ENCODE peak calls at places on chromosomes 7 and 10, in eight cellular contexts. H is cardiac muscle cell; N is body of pancreas; B is left ventricle myocardium inferior; O is CD8-positive, alpha-beta memory T cell; D is DND-41; L is small intestine; Z is neural progenitor cell. P is an unnamed sample.

GRCh38 chr10:35216303-35216905 is 89.8 kb downstream of the CREM start:
- DNase-seq in H (peak; percentile 48), N (peak; percentile 68), B (peak; percentile 25), O (no peak), D (no peak), L (peak; percentile 64), Z (no peak), P (peak; percentile 36)

GRCh38 chr7:13110107-13110506 is 422.7 kb downstream of the ARL4A start:
- DNase-seq in H (no peak), N (no peak), B (no peak), O (no peak), D (no peak), L (no peak), Z (no peak), P (no peak)

GRCh38 chr7:155198901-155199845 is 98.5 kb upstream of the INSIG1 start:
- DNase-seq in H (peak; percentile 44), N (no peak), B (no peak), O (no peak), D (no peak), L (no peak), Z (no peak), P (peak; percentile 19)

GRCh38 chr7:27168265-27168947 is 3.1 kb upstream of the HOXA9 start:
- DNase-seq in H (no peak), N (no peak), B (peak; percentile 7), O (no peak), D (no peak), L (no peak), Z (peak; percentile 59), P (no peak)

GRCh38 chr10:59181668-59182067 is 5.2 kb downstream of the PHYHIPL start:
- DNase-seq in H (peak; percentile 78), N (peak; percentile 70), B (no peak), O (no peak), D (no peak), L (peak; percentile 82), Z (peak; percentile 69), P (peak; percentile 77)

GRCh38 chr7:139321071-139321745 is 19.9 kb upstream of the FMC1 start:
- DNase-seq in H (peak; percentile 46), N (no peak), B (no peak), O (no peak), D (no peak), L (peak; percentile 22), Z (peak; percentile 30), P (no peak)

GRCh38 chr7:23001610-23002009 is 12.3 kb downstream of the HYCC1 start:
- DNase-seq in H (no peak), N (no peak), B (no peak), O (no peak), D (no peak), L (no peak), Z (no peak), P (no peak)

GRCh38 chr7:42237891-42238531 is 1.0 kb upstream of the GLI3 start:
- DNase-seq in H (peak; percentile 85), N (peak; percentile 21), B (peak; percentile 75), O (no peak), D (peak; percentile 89), L (no peak), Z (peak; percentile 88), P (peak; percentile 76)

GRCh38 chr10:103666109-103666508 is 172.6 kb downstream of the NEURL1 start:
- DNase-seq in H (peak; percentile 60), N (peak; percentile 31), B (no peak), O (no peak), D (peak; percentile 21), L (no peak), Z (no peak), P (peak; percentile 20)

GRCh38 chr7:94301024-94301588 is 93.6 kb upstream of the COL1A2 start:
- DNase-seq in H (peak; percentile 97), N (peak; percentile 79), B (peak; percentile 73), O (no peak), D (no peak), L (peak; percentile 67), Z (peak; percentile 80), P (peak; percentile 97)

GRCh38 chr7:57646219-57646900 is 196.4 kb downstream of the ZNF716 start:
- DNase-seq in H (no peak), N (no peak), B (no peak), O (no peak), D (no peak), L (no peak), Z (no peak), P (no peak)
- H3K9me3 ChIP-seq in H (no peaks in the 10 kb centered on the region), N (no peaks in the 10 kb centered on the region), B (peaks cover 15% of the 10 kb centered on the region), O (no peaks in the 10 kb centered on the region), D (peaks cover 31% of the 10 kb centered on the region), L (no peaks in the 10 kb centered on the region), Z (no peaks in the 10 kb centered on the region), P (no peaks in the 10 kb centered on the region)

GRCh38 chr10:133466683-133467275 is 13.0 kb downstream of the SCART1 start:
- DNase-seq in H (no peak), N (no peak), B (no peak), O (no peak), D (no peak), L (no peak), Z (no peak), P (no peak)

GRCh38 chr10:133464582-133465031 is 10.9 kb downstream of the SCART1 start:
- DNase-seq in H (no peak), N (no peak), B (peak; percentile 6), O (no peak), D (no peak), L (no peak), Z (no peak), P (no peak)

GRCh38 chr10:133465950-133466474 is 12.3 kb downstream of the SCART1 start:
- DNase-seq in H (no peak), N (no peak), B (no peak), O (no peak), D (no peak), L (no peak), Z (no peak), P (no peak)

GRCh38 chr10:133465191-133465949 is 11.6 kb downstream of the SCART1 start:
- DNase-seq in H (no peak), N (no peak), B (no peak), O (no peak), D (no peak), L (no peak), Z (no peak), P (no peak)

GRCh38 chr10:133467286-133467911 is 13.7 kb downstream of the SCART1 start:
- DNase-seq in H (no peak), N (no peak), B (no peak), O (no peak), D (no peak), L (no peak), Z (no peak), P (no peak)
- H3K9me3 ChIP-seq in H (no peaks in the 10 kb centered on the region), N (no peaks in the 10 kb centered on the region), B (no peaks in the 10 kb centered on the region), O (no peaks in the 10 kb centered on the region), D (no peaks in the 10 kb centered on the region), L (no peaks in the 10 kb centered on the region), Z (peaks cover 3% of the 10 kb centered on the region), P (no peaks in the 10 kb centered on the region)

GRCh38 chr7:2022021-2022409 is 210.7 kb downstream of the MAD1L1 start:
- DNase-seq in H (no peak), N (no peak), B (peak; percentile 7), O (no peak), D (no peak), L (no peak), Z (no peak), P (no peak)

GRCh38 chr7:2028733-2029132 is 204.0 kb downstream of the MAD1L1 start:
- DNase-seq in H (no peak), N (no peak), B (peak; percentile 1), O (no peak), D (no peak), L (no peak), Z (no peak), P (no peak)

GRCh38 chr7:2024227-2024918 is 208.4 kb downstream of the MAD1L1 start:
- DNase-seq in H (no peak), N (peak; percentile 39), B (peak; percentile 11), O (no peak), D (no peak), L (no peak), Z (no peak), P (peak; percentile 29)

GRCh38 chr7:2022737-2023250 is 210.0 kb downstream of the MAD1L1 start:
- DNase-seq in H (no peak), N (no peak), B (no peak), O (no peak), D (no peak), L (no peak), Z (no peak), P (no peak)

DNA sequence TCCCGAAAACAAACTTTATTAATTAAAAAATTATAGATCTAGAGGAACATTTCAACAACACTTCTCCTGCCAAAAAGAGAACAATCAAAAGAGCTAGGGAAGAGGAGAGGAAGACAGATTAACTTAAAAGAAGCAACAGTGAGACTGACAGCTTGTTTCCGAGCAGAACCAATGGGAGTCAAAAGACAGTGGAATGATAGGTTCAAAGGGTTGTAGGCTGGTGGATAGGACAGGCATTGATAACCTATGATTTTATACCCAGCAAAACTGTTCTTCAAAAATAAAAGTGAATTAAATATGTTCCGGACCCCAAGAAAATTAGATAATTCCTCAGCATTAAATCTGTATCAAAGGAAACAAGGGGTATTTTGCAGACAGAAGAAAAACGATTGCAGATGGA is 207.6 kb downstream of the MAD1L1 start:
- DNase-seq in H (no peak), N (no peak), B (no peak), O (no peak), D (no peak), L (no peak), Z (no peak), P (no peak)
- H3K9me3 ChIP-seq in H (no peaks in the 10 kb centered on the region), N (peaks cover 8% of the 10 kb centered on the region), B (peaks cover 47% of the 10 kb centered on the region), O (peaks cover 6% of the 10 kb centered on the region), D (peaks cover 30% of the 10 kb centered on the region), L (no peaks in the 10 kb centered on the region), Z (peaks cover 15% of the 10 kb centered on the region), P (no peaks in the 10 kb centered on the region)

DNA sequence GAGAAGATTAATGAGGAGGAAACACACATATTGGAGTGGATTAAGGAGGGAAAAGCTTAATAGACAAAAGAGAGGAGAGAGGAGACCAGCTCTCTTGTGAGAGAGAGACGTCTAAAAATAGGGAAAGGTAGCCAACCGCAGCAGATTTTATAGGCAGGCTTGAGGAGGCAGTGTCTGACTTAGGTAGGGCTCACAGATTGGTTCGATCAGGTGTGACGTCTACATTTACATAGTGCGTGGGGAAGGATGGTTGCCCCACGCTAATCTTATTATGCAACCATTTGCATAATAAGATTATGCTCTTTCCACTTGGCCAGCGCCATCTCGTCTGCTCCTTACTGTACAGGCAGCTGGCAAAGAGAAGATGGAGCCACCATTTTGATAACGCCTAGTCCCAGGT is 122.0 kb downstream of the MARCHF5 start:
- DNase-seq in H (no peak), N (no peak), B (no peak), O (no peak), D (no peak), L (no peak), Z (no peak), P (no peak)
- H3K9me3 ChIP-seq in H (no peaks in the 10 kb centered on the region), N (no peaks in the 10 kb centered on the region), B (peaks cover 10% of the 10 kb centered on the region), O (no peaks in the 10 kb centered on the region), D (no peaks in the 10 kb centered on the region), L (no peaks in the 10 kb centered on the region), Z (no peaks in the 10 kb centered on the region), P (no peaks in the 10 kb centered on the region)

DNA sequence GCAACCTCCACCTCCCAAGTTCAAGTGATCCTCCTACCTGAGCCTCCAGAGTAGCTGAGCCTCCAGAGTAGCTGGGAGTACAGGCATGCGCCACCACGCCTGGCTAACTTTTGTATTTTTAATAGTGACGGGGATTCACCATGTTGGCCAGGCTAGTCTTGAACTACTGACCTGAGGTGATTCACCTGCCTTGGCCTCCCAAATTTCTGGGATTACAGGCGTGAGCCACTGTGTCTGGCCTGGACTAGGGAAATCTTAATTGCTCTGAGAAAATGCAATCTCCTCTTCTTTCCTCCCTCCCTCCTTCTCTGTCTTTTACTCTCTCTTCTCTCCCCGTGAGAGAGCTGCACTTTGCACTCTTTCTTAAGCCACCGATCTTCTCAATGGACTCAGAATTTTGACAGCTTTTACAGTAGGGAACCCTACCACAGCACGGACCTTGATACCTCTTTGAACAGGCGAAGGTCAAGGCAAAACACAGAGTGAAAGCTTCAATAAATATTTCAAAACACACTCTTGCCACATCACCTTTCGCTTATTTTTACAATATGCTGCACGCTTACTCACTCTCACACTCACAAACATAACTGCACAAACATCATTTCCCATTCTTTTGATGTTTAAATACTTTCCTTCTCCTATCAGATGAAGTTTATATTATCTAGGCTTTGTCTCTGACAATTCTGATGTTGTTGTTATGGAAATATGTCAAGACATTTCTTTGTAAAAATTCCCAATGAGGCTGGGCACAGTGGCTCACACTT is 173.4 kb upstream of the NRP1 start:
- DNase-seq in H (no peak), N (no peak), B (no peak), O (no peak), D (no peak), L (peak; percentile 63), Z (no peak), P (peak; percentile 47)
- H3K9me3 ChIP-seq in H (no peaks in the 10 kb centered on the region), N (no peaks in the 10 kb centered on the region), B (no peaks in the 10 kb centered on the region), O (no peaks in the 10 kb centered on the region), D (no peaks in the 10 kb centered on the region), L (no peaks in the 10 kb centered on the region), Z (no peaks in the 10 kb centered on the region), P (no peaks in the 10 kb centered on the region)

P was measured in fibroblast of lung.